ENCODE peak calls at places on chromosomes 2 and 18, in eight cellular contexts. O is CD8-positive, alpha-beta T cell; D is RWPE2; P is thoracic aorta; T is AG10803; Z is OCI-LY7; S is skeletal muscle cell; R is mesenchymal stem cell. N is an unnamed sample.

GRCh38 chr18:59787998-59788875 is 91.0 kb upstream of the CCBE1 start:
- DNase-seq in Z (no peak), P (no peak), R (peak; percentile 43), T (peak; percentile 68), D (no peak), O (no peak), S (peak; percentile 68), N (peak; percentile 46)

GRCh38 chr2:24107336-24107735 is 15.8 kb downstream of the PFN4 start:
- DNase-seq in O (no peak), P (no peak), D (no peak), Z (no peak), S (no peak), R (no peak), T (no peak), N (no peak)

GRCh38 chr2:28991462-28991861 is 10.4 kb downstream of the TOGARAM2 start:
- DNase-seq in T (no peak), S (no peak), P (no peak), Z (no peak), O (no peak), R (no peak), D (peak; percentile 13), N (no peak)

GRCh38 chr2:8677646-8678592 is 3.9 kb upstream of the ID2 start:
- DNase-seq in S (no peak), O (peak; percentile 27), R (peak; percentile 92), D (no peak), Z (peak; percentile 41), T (peak; percentile 56), P (no peak), N (no peak)

GRCh38 chr2:186950694-186951093 is 101.7 kb upstream of the ZSWIM2 start:
- DNase-seq in P (no peak), S (no peak), D (no peak), O (no peak), R (peak; percentile 83), Z (no peak), T (no peak), N (peak; percentile 3)

GRCh38 chr2:102698369-102699111 is 63.3 kb upstream of the TMEM182 start:
- DNase-seq in S (no peak), R (no peak), D (peak; percentile 67), T (no peak), Z (no peak), O (no peak), P (peak; percentile 7), N (no peak)

GRCh38 chr2:72004976-72005375 is 142.7 kb downstream of the CYP26B1 start:
- DNase-seq in S (no peak), O (no peak), Z (no peak), T (no peak), D (no peak), P (no peak), R (no peak), N (no peak)

GRCh38 chr18:10410472-10411300 is 43.7 kb upstream of the APCDD1 start:
- DNase-seq in S (no peak), O (no peak), P (no peak), D (no peak), R (no peak), Z (no peak), T (peak; percentile 42), N (no peak)

GRCh38 chr2:137748533-137748932 is 215.7 kb upstream of the HNMT start:
- DNase-seq in R (no peak), T (no peak), S (no peak), Z (no peak), D (no peak), O (no peak), P (no peak), N (no peak)

GRCh38 chr2:54122939-54123338 is 7.5 kb downstream of the ACYP2 start:
- DNase-seq in P (no peak), S (peak; percentile 51), T (peak; percentile 73), D (no peak), O (no peak), Z (no peak), R (peak; percentile 81), N (peak; percentile 37)

GRCh38 chr2:109180786-109181185 is 51.8 kb downstream of the SH3RF3 start:
- DNase-seq in O (no peak), P (no peak), R (peak; percentile 51), S (no peak), D (no peak), T (no peak), Z (no peak), N (no peak)

GRCh38 chr2:164242409-164242808 is 378.9 kb downstream of the GRB14 start:
- DNase-seq in R (no peak), O (no peak), T (peak; percentile 2), S (no peak), D (no peak), Z (no peak), P (no peak), N (no peak)

GRCh38 chr2:148957023-148957422 is 81.5 kb upstream of the LYPD6B start:
- DNase-seq in S (no peak), R (no peak), Z (no peak), T (no peak), O (no peak), P (no peak), D (no peak), N (no peak)

GRCh38 chr2:25311866-25312575 is 29.7 kb downstream of the DNMT3A start:
- DNase-seq in O (no peak), T (no peak), Z (no peak), R (no peak), P (no peak), S (no peak), D (no peak), N (no peak)
- H3K4me3 ChIP-seq in O (no peak overlapping the region), T (no peak overlapping the region), Z (no peak overlapping the region), R (no peak overlapping the region), P (no peak overlapping the region), S (no peak overlapping the region), D (no peak overlapping the region), N (no peak overlapping the region)

GRCh38 chr2:17878222-17879136 is at the start of gene KCNS3:
- DNase-seq in O (no peak), D (peak; percentile 47), S (no peak), T (peak; percentile 23), Z (peak; percentile 19), P (no peak), R (peak; percentile 33), N (no peak)
- H3K4me3 ChIP-seq in O (no peak within 1 kb of the TSS), D (peak within 1 kb of the TSS; percentile 65), S (peak within 1 kb of the TSS; percentile 56), T (peak within 1 kb of the TSS; percentile 75), Z (peak within 1 kb of the TSS; percentile 66), P (peak within 1 kb of the TSS; percentile 77), R (peak within 1 kb of the TSS; percentile 80), N (peak within 1 kb of the TSS; percentile 79)

GRCh38 chr18:75244914-75245313 is 34.3 kb downstream of the TSHZ1 start:
- DNase-seq in R (no peak), D (no peak), S (no peak), O (no peak), P (no peak), Z (no peak), T (no peak), N (no peak)

GRCh38 chr18:75249192-75249551 is 38.6 kb downstream of the TSHZ1 start:
- DNase-seq in T (no peak), D (no peak), R (no peak), P (no peak), O (no peak), Z (no peak), S (no peak), N (no peak)

GRCh38 chr18:75247601-75248421 is 37.2 kb downstream of the TSHZ1 start:
- DNase-seq in O (no peak), R (peak; percentile 73), P (no peak), S (no peak), Z (no peak), D (no peak), T (peak; percentile 49), N (peak; percentile 10)

GRCh38 chr18:75248426-75249191 is 38.0 kb downstream of the TSHZ1 start:
- DNase-seq in R (peak; percentile 18), T (no peak), D (no peak), Z (no peak), S (no peak), P (no peak), O (no peak), N (no peak)

DNA sequence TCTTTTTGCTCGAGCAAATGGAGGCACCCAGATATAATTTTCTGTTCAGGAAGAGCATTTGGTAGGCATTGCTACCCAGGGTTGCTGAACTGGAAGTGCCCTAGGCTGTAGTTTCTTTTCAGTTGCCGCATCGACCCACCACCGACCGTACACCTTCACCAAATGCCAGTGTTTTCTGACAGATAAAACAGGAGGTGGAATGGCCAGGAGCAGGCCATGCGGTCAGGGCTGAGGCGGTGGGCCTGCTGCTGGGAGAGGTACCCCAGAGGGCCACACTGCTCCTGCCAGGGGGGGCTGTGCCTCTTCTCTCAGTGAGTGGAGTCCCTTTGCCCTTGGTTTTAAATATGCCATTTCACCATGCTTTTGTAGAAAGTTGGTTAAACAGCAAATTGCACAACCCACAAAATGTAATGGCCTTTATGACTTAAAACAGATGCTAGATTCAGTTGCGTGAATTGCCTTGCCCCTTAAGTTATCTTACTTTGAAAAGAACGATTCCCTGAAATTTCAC is 36.5 kb downstream of the TSHZ1 start:
- DNase-seq in R (peak; percentile 44), S (peak; percentile 28), T (peak; percentile 81), D (no peak), Z (no peak), P (no peak), O (no peak), N (peak; percentile 47)
- H3K4me3 ChIP-seq in R (peak overlapping the region; percentile 77), S (peak overlapping the region; percentile 34), T (peak overlapping the region; percentile 59), D (peak overlapping the region; percentile 29), Z (no peak overlapping the region), P (peak overlapping the region; percentile 70), O (peak overlapping the region; percentile 36), N (peak overlapping the region; percentile 38)

DNA sequence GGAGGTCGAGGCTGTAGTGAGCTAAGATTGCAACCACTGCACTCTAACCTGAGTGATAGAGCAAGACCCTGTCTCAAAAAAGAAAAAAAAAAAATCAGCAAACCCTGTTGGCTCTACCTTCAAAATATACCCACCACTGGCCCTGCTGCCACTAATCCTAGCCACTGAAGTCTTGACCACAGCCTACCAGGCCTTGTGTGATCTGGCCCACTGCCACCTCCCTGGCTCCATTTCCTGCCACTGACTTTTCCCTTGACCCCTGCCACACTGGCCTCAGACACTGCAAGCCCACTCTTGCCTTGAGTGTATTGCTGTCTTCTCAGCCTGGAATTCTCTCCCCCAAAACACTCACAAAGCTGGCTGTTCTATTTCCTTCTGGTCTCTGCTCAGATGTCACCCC is 33.7 kb downstream of the SH2D6 start:
- DNase-seq in R (no peak), Z (no peak), O (no peak), D (no peak), S (no peak), T (no peak), P (no peak), N (no peak)
- H3K4me3 ChIP-seq in R (no peak overlapping the region), Z (no peak overlapping the region), O (no peak overlapping the region), D (no peak overlapping the region), S (no peak overlapping the region), T (no peak overlapping the region), P (no peak overlapping the region), N (no peak overlapping the region)

DNA sequence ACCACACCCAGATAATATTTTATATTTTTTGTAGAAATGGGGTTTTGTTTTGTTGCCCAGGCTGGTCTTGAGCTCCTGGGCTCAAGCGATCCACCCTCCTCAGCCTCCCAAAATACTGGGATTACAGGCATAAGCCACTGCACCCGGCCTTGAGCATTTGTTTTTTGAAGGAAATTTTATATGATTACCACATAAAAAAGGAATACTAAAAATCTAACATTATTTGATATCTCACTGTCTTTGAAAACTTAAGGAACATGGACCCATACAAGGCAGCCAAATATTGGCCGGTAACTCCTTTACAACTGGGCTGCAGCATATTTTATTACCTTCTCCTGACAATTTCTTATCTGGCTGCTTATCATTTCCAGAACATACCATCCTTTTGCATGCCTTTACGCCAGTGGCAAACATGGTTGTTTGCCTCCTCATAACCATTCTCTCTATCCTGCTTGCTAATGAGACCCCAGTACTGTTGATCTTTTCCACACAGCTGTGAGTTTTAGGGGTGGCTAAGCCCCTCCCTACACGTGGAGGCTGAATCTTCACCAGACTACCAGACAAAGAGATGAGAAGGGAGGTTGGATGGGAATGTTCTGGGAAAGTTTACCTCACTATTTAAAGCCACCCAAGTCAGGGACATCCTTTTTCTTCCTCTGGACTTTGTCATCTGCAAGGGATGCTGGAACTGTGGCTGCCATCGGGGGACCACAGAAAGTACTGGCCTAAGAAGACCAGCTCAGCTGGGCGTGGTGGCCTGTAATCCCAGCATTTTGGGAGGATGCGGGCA is 157.5 kb downstream of the TGIF1 start:
- DNase-seq in D (no peak), R (no peak), S (no peak), Z (no peak), T (no peak), O (no peak), P (no peak), N (no peak)
- H3K4me3 ChIP-seq in D (no peak overlapping the region), R (no peak overlapping the region), S (no peak overlapping the region), Z (no peak overlapping the region), T (no peak overlapping the region), O (no peak overlapping the region), P (no peak overlapping the region), N (no peak overlapping the region)